ENCODE peak calls at places on chromosome 7, in five cellular contexts. S is posterior vena cava, W is G401, J is body of pancreas, V is HTR-8/SVneo. T is an unnamed sample.

GRCh38 chr7:7228472-7228871 is 46.1 kb downstream of the C1GALT1 start:
- DNase-seq in J (no peak), S (no peak), V (no peak), W (no peak), T (no peak)

GRCh38 chr7:155961241-155962190 is 149.3 kb upstream of the SHH start:
- DNase-seq in V (no peak), W (no peak), J (no peak), S (no peak), T (no peak)

GRCh38 chr7:154299736-154300135 is 247.5 kb downstream of the DPP6 start:
- DNase-seq in W (no peak), V (no peak), J (no peak), S (no peak), T (no peak)

GRCh38 chr7:45717537-45718235 is 143.5 kb downstream of the ADCY1 start:
- DNase-seq in V (no peak), J (no peak), S (peak; percentile 68), W (no peak), T (no peak)

GRCh38 chr7:48875300-48875916 is 48.9 kb upstream of the CDC14C start:
- DNase-seq in S (no peak), W (peak; percentile 80), V (no peak), J (peak; percentile 11), T (no peak)

GRCh38 chr7:98702021-98702420 is 84.9 kb downstream of the NPTX2 start:
- DNase-seq in W (no peak), V (no peak), J (no peak), S (no peak), T (no peak)

GRCh38 chr7:39565538-39565937 is 666 bp upstream of the YAE1 start:
- DNase-seq in W (no peak), J (no peak), V (no peak), S (no peak), T (no peak)

GRCh38 chr7:42278360-42278759 is 41.4 kb upstream of the GLI3 start:
- DNase-seq in V (no peak), J (no peak), W (no peak), S (no peak), T (no peak)

GRCh38 chr7:136640977-136641376 is 227.5 kb upstream of the CHRM2 start:
- DNase-seq in V (no peak), J (no peak), W (no peak), S (no peak), T (no peak)

T was measured in AG04449.